ENCODE peak calls at places on chromosomes 11 and 22, in four cellular contexts. One of them, this sample, is unnamed.

GRCh38 chr11:3186166-3186953 is 21.2 kb upstream of the OSBPL5 start:
- DNase-seq in psoas muscle: no peak
- DNase-seq in AG04450: no peak
- DNase-seq in heart left ventricle: no peak
- DNase-seq in this sample: no peak

GRCh38 chr11:34602245-34602644 is 18.6 kb upstream of the EHF start:
- DNase-seq in AG04450: no peak
- DNase-seq in psoas muscle: no peak
- DNase-seq in heart left ventricle: no peak
- DNase-seq in this sample: no peak

GRCh38 chr11:132161538-132161937 is 791.1 kb downstream of the NTM start:
- DNase-seq in heart left ventricle: no peak
- DNase-seq in AG04450: no peak
- DNase-seq in psoas muscle: no peak
- DNase-seq in this sample: no peak

GRCh38 chr22:33867118-33867863 is 53.0 kb downstream of the LARGE1 start:
- DNase-seq in heart left ventricle: no peak
- DNase-seq in psoas muscle: no peak
- DNase-seq in AG04450: no peak
- DNase-seq in this sample: peak

GRCh38 chr22:50399751-50400331 is 56.7 kb downstream of the PPP6R2 start:
- DNase-seq in psoas muscle: peak
- DNase-seq in heart left ventricle: peak
- DNase-seq in AG04450: no peak
- DNase-seq in this sample: no peak

GRCh38 chr11:83410605-83411565 is 124.7 kb upstream of the CCDC90B start:
- DNase-seq in heart left ventricle: peak
- DNase-seq in psoas muscle: no peak
- DNase-seq in AG04450: no peak
- DNase-seq in this sample: no peak

GRCh38 chr22:25199726-25200520 is at the start of gene CRYBB3:
- DNase-seq in AG04450: no peak
- DNase-seq in heart left ventricle: no peak
- DNase-seq in psoas muscle: no peak
- DNase-seq in this sample: no peak

GRCh38 chr22:42626951-42627625 is 12.4 kb upstream of the POLDIP3 start:
- DNase-seq in AG04450: no peak
- DNase-seq in heart left ventricle: no peak
- DNase-seq in psoas muscle: no peak
- DNase-seq in this sample: no peak

GRCh38 chr11:7904910-7905309 is 26.2 kb downstream of the OR10A6 start:
- DNase-seq in AG04450: peak
- DNase-seq in psoas muscle: no peak
- DNase-seq in heart left ventricle: no peak
- DNase-seq in this sample: peak
- TF ChIP-seq CTCF in AG04450: peak
- TF ChIP-seq CTCF in psoas muscle: no peak
- TF ChIP-seq CTCF in heart left ventricle: no peak
- TF ChIP-seq CTCF in this sample: peak

DNA sequence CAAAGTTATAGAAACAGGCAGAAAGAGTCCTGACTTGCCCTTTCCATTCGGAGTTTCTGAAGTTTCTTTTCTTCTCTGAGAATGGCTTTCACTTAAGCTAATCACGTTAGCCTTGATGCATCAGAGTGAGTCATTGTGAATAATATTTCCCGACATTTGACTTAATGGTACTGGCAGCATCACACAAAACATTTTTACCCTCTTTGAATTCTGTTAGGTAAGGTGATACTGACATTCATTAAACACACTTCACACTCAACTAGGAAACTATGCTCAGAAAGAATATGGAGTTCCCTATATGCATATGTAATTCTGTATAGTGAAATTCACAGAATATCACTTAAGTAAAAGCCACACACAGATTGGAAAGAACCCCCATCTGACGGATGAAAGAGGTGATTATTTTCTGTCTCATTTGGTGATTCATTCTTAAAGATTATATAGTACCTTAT is 120.8 kb upstream of the ARHGAP20 start:
- DNase-seq in heart left ventricle: no peak
- DNase-seq in AG04450: peak
- DNase-seq in psoas muscle: no peak
- DNase-seq in this sample: no peak
- H3K4me3 ChIP-seq in heart left ventricle: no peak
- H3K4me3 ChIP-seq in AG04450: no peak
- H3K4me3 ChIP-seq in psoas muscle: no peak
- H3K4me3 ChIP-seq in this sample: no peak

DNA sequence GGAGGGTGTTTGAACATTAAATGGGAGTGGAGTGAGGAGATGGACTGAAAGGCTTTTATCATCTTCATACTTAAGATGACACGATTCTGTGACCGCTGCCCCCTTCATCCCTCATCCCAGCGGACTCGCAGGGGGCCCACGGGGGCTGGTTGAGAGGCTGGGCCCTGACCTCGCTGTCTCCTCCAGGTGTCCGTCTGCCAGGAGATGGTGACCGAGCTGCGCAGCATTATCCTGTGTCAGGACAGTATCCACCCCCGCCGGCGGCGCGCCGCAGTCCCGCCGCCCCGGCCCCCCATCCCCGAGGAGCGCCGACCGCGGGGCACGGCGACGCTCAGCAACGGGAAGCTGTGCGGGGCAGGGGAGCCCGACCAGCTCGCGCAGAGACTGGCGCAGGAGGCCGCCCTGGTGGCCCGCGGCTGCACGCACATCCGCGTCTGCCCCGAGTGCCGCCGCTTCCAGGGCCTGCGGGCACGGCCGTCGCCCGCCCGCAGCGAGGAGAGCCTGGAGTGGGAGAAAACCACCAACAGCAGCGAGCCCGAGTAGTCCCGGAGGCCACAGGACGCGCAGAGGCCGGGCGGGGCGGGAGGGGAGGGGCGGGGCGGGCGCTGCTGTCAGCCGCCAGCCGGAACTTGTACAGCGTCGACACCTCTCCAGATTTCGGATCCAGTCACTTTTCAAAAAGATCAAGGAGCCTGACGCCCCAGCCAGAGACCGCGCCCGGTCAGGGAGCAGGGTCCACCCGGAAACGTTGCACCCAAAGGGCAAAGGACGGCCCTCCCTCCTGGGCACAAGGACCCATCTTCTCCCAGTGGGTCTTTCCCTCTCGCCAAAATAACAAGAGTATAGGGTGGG is 38.0 kb upstream of the TBCEL start:
- DNase-seq in psoas muscle: peak
- DNase-seq in AG04450: no peak
- DNase-seq in heart left ventricle: peak
- DNase-seq in this sample: no peak
- TF ChIP-seq CTCF in psoas muscle: peak
- TF ChIP-seq CTCF in AG04450: no peak
- TF ChIP-seq CTCF in heart left ventricle: peak
- TF ChIP-seq CTCF in this sample: peak

GRCh38 chr11:1514349-1515061 is 27.9 kb upstream of the MOB2 start:
- DNase-seq in psoas muscle: no peak
- DNase-seq in heart left ventricle: no peak
- DNase-seq in AG04450: no peak
- DNase-seq in this sample: no peak
- H3K4me3 ChIP-seq in psoas muscle: no peak
- H3K4me3 ChIP-seq in heart left ventricle: no peak
- H3K4me3 ChIP-seq in AG04450: no peak
- H3K4me3 ChIP-seq in this sample: no peak

GRCh38 chr11:102810943-102811528 is 13.1 kb upstream of the MMP1 start:
- DNase-seq in psoas muscle: no peak
- DNase-seq in heart left ventricle: no peak
- DNase-seq in AG04450: no peak
- DNase-seq in this sample: no peak
- TF ChIP-seq CTCF in psoas muscle: no peak
- TF ChIP-seq CTCF in heart left ventricle: no peak
- TF ChIP-seq CTCF in AG04450: peak
- TF ChIP-seq CTCF in this sample: peak

GRCh38 chr22:20429254-20430100 is 8.1 kb downstream of the SCARF2 start:
- DNase-seq in psoas muscle: no peak
- DNase-seq in AG04450: no peak
- DNase-seq in heart left ventricle: peak
- DNase-seq in this sample: no peak

GRCh38 chr22:20428496-20429253 is 8.9 kb downstream of the SCARF2 start:
- DNase-seq in AG04450: no peak
- DNase-seq in psoas muscle: no peak
- DNase-seq in heart left ventricle: no peak
- DNase-seq in this sample: no peak

GRCh38 chr22:20431520-20432237 is 5.9 kb downstream of the SCARF2 start:
- DNase-seq in AG04450: no peak
- DNase-seq in heart left ventricle: no peak
- DNase-seq in psoas muscle: no peak
- DNase-seq in this sample: no peak

GRCh38 chr22:20430641-20431519 is 6.7 kb downstream of the SCARF2 start:
- DNase-seq in psoas muscle: no peak
- DNase-seq in heart left ventricle: peak
- DNase-seq in AG04450: no peak
- DNase-seq in this sample: no peak

GRCh38 chr22:20430101-20430640 is 7.5 kb downstream of the SCARF2 start:
- DNase-seq in AG04450: no peak
- DNase-seq in psoas muscle: no peak
- DNase-seq in heart left ventricle: no peak
- DNase-seq in this sample: no peak
- H3K4me3 ChIP-seq in AG04450: no peak
- H3K4me3 ChIP-seq in psoas muscle: no peak
- H3K4me3 ChIP-seq in heart left ventricle: no peak
- H3K4me3 ChIP-seq in this sample: no peak

DNA sequence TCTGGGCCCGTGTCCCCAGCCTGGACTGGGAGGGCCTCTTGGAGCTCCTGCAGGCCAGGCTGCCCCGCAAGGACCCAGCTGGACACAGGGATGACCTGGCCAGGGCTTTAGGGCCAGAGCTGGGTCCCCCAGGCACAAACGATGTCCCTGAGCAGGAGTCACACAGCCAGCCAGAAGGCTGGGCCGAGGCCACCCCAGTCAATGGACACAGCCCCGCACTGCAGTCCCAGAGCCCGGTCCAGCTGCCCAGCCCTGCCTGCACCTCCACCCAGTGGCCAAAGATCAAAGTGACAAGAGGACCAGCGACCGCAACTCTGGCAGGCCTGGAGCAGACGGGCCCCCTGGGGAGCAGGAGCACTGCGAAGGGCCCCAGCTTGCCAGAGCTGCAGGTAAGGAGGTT is 38.2 kb downstream of the TRIOBP start:
- DNase-seq in AG04450: no peak
- DNase-seq in psoas muscle: peak
- DNase-seq in heart left ventricle: peak
- DNase-seq in this sample: no peak
- TF ChIP-seq CTCF in AG04450: peak
- TF ChIP-seq CTCF in psoas muscle: peak
- TF ChIP-seq CTCF in heart left ventricle: peak
- TF ChIP-seq CTCF in this sample: peak

This sample was measured in retinal pigment epithelial cell.